ENCODE peak calls at places on chromosomes 11 and 22, in nine cellular contexts. J is IMR-90, W is uterus, Z is tibial nerve, G is adrenal gland, K is heart left ventricle, D is HCT116, Q is breast epithelium, M is esophagus muscularis mucosa. N is an unnamed sample. For H3K4me1, the result is how much of the 10 kb centered on the place peaks cover.

GRCh38 chr11:78840623-78841022 is 266.0 kb upstream of the NARS2 start:
- DNase-seq in J (peak), W (peak), Z (no peak), G (no peak), K (no peak), D (no peak), Q (no peak), M (no peak), N (peak)

GRCh38 chr11:102410382-102410784 is 42.2 kb downstream of the TMEM123 start:
- DNase-seq in J (peak), W (no peak), Z (no peak), G (no peak), K (no peak), D (no peak), Q (no peak), M (no peak), N (no peak)

GRCh38 chr11:76604652-76605241 is 65.8 kb downstream of the LRRC32 start:
- DNase-seq in J (peak), W (no peak), Z (no peak), G (peak), K (peak), D (no peak), Q (no peak), M (peak), N (no peak)

GRCh38 chr11:62392944-62393628 is 25.7 kb upstream of the SCGB1A1 start:
- DNase-seq in J (no peak), W (no peak), Z (no peak), G (no peak), K (no peak), D (peak), Q (peak), M (no peak), N (peak)

GRCh38 chr11:117084992-117085391 is 13.2 kb downstream of the SIK3 start:
- DNase-seq in J (no peak), W (no peak), Z (no peak), G (no peak), K (no peak), D (no peak), Q (no peak), M (no peak), N (no peak)

GRCh38 chr22:44091021-44091721 is 67.1 kb downstream of the PARVB start:
- DNase-seq in J (no peak), W (no peak), Z (no peak), G (no peak), K (no peak), D (peak), Q (no peak), M (no peak), N (no peak)

GRCh38 chr11:131737357-131737756 is 366.9 kb downstream of the NTM start:
- DNase-seq in J (no peak), W (no peak), Z (no peak), G (no peak), K (no peak), D (no peak), Q (no peak), M (no peak), N (no peak)

GRCh38 chr22:28600546-28601143 is 79.0 kb downstream of the TTC28 start:
- DNase-seq in J (peak), W (no peak), Z (no peak), G (no peak), K (no peak), D (peak), Q (no peak), M (no peak), N (no peak)

GRCh38 chr11:120413480-120413879 is 77.3 kb downstream of the ARHGEF12 start:
- DNase-seq in J (peak), W (no peak), Z (no peak), G (no peak), K (no peak), D (no peak), Q (no peak), M (no peak), N (no peak)

GRCh38 chr11:77069969-77070582 is 3.3 kb downstream of the CAPN5 start:
- DNase-seq in J (no peak), W (no peak), Z (no peak), G (peak), K (no peak), D (no peak), Q (peak), M (no peak), N (no peak)

GRCh38 chr11:69512136-69512535 is 30.7 kb downstream of the LINC01488 start:
- DNase-seq in J (no peak), W (peak), Z (no peak), G (no peak), K (no peak), D (no peak), Q (no peak), M (no peak), N (no peak)

GRCh38 chr22:49827307-49827852 is 293 bp downstream of the BRD1 start:
- DNase-seq in J (no peak), W (no peak), Z (no peak), G (no peak), K (no peak), D (no peak), Q (no peak), M (no peak), N (no peak)

GRCh38 chr11:95219599-95219998 is 11.4 kb downstream of the SESN3 start:
- DNase-seq in J (no peak), W (no peak), Z (no peak), G (no peak), K (no peak), D (no peak), Q (no peak), M (no peak), N (no peak)

GRCh38 chr11:95218149-95218548 is 12.9 kb downstream of the SESN3 start:
- DNase-seq in J (no peak), W (no peak), Z (no peak), G (no peak), K (no peak), D (no peak), Q (no peak), M (no peak), N (no peak)

GRCh38 chr11:95228081-95228859 is 2.7 kb downstream of the SESN3 start:
- DNase-seq in J (no peak), W (no peak), Z (no peak), G (no peak), K (no peak), D (no peak), Q (no peak), M (no peak), N (no peak)

GRCh38 chr11:95222817-95223216 is 8.2 kb downstream of the SESN3 start:
- DNase-seq in J (no peak), W (no peak), Z (no peak), G (no peak), K (no peak), D (no peak), Q (no peak), M (no peak), N (no peak)
- H3K4me1 ChIP-seq in J (under half), W (under half), Z (half or more), G (under half), K (under half), D (under half), Q (under half), M (under half), N (under half)

DNA sequence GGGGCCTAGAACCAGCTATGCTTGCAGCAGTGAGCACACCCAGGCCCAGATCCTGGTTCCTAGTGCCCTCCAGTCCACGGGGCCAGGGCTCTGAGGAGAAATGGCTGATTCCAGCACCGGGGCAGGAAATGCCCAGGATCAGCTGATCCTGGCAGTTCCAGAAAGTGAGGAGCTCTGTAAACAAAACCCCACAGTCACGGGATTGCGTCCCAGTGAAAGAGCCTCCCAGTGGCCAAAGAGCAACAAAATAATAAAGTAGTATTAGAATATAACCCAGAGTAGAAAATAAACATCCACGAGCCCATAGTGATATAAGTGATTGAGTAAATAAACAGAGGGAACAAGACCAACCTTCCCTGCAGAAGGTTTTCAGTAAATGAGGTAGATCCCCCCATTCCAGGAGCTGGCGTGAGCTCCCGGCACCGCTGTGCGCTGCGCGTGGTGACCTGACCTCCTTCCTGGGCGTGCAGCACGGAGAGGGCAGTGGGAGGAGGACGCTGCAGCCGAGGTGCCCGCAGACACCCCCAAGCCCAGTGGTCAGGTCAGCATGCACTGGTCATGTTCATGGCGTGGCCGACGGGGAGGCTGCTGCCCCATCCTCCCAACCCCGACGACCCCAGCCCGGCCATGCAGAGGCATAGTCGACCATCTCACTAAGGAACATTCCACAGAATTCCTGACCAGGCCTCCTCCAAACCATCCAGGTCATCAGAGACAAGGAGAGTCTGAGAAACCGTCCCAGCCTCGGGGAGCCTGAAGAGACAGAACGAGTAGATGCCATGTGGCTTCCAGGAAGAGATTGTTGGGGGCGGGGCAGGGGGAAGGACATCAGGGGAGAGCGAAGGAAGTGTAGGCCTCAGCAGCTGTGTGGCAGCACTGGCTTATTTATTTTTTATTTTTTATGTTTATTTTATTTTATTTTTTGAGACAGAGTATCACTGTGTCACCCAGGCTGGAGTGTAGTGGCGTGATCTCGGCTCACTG is 19.9 kb downstream of the PTDSS2 start:
- DNase-seq in J (peak), W (peak), Z (peak), G (peak), K (no peak), D (no peak), Q (peak), M (no peak), N (peak)
- TF ChIP-seq POLR2A in J (no peak), W (peak), Z (peak), G (peak), K (no peak), D (no peak), Q (no peak), M (no peak), N (peak)

DNA sequence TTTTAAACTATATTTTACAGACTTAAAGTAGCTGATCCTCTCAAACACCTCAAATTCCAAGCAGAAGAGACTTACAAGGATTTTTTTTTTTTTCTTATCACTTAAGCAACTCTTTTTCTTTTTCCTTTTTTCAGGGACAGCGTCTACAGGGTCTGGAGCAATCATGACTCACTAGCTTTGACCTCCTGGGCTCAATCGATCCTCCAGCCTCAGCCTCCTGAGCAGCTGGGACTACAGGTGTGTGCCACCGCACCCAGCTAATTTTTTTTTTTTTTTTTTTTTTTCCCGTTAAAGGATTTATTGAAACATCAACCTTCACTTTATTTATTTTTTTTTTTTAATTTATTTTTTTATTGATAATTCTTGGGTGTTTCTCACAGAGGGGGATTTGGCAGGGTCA is 4.5 kb upstream of the MACROD1 start:
- DNase-seq in J (no peak), W (no peak), Z (no peak), G (no peak), K (no peak), D (no peak), Q (no peak), M (no peak), N (no peak)
- H3K27ac ChIP-seq in J (no peak), W (no peak), Z (no peak), G (no peak), K (no peak), D (no peak), Q (no peak), M (no peak), N (no peak)

GRCh38 chr11:86952933-86953637 is 2.1 kb downstream of the FZD4 start:
- DNase-seq in J (peak), W (no peak), Z (no peak), G (no peak), K (no peak), D (no peak), Q (no peak), M (no peak), N (no peak)
- H3K4me1 ChIP-seq in J (under half), W (under half), Z (half or more), G (under half), K (half or more), D (under half), Q (under half), M (half or more), N (under half)

DNA sequence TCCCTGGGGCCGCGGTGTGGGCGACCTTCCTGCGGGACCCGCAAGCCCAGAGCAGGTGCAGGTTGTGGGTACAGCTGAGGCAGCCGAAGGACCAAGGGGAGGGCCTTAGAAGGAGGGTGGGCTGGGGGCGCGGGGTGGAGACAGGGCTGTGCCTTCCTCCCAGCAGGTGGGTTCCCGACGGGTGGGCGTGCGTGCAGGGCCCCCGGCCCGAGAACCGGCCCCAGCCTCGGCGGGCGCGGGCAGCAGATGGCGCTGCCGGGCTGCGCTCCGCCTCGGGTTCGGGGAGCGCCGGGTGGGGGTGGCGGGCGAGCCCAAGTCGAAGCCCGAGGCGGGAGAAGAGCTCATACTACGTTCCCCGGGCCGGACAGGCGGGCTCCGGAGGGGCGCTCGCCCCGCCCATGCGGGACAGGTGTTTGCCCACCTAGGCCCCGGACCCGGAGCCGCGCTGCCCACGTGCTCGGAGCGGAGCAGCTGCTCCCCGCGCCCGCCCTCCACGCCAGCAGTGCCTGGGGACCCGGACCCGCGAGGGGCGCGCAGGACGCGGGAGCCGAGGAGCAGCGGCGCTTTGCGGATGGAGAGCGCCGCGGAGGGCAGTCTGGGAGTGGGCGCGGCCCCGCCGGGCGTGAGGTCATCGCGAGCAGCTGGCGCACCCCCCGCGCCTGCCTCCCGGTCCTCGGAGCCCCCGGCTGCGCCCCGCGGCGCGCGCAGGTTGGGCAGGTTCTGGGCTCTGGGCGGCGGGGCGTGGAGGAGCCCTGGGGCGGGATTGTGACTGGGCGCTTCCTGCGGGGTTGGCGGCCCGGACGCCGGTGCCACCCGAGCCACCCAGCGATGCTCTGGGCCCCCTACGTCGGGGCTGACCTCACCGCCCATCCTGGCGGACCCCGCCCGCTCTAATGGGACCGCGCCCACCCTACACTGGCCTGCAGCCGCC is 25.3 kb downstream of the DUSP8 start:
- DNase-seq in J (peak), W (no peak), Z (no peak), G (no peak), K (peak), D (no peak), Q (no peak), M (no peak), N (no peak)
- TF ChIP-seq POLR2A in J (no peak), W (no peak), Z (no peak), G (no peak), K (no peak), D (no peak), Q (no peak), M (no peak), N (peak)

DNA sequence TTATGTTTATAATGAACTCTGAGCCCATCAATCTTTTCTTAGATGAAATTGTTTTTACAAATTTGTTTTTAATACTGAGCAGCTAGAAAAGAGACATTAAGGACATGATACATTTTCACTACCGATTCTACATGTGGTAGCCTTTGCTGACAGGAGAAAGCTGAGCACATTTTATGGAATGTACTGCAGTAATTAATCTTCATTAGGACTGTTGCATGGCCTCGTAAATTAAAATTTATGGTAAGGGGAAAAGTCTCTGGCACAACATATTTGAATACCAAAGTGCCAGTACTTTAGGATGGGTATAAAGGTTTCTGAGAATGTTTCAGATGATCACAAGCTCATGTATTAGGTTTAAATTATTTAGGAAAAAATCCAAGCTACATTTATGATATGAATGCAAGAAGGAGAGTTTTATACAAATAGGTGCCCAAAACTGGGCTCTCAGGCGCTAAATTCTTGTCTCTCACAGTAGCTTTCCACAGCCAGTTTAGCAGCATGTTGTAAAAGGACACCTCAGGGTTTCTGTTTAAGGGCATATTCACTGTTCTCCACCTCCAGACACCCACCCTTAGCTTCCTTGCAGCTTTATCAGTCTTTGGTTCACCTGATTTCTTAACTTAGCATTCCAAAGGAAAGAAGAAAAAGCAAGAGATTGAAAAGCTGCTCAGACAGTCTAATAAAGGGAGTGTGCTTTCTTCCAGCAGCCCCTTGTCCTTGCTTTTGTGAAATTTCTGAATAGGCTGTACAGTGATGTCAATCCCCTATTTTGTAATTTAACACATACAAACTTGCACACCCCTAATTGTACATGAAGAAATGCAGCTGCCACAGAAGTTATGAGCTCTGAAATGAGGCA is 261.9 kb downstream of the DDX10 start:
- DNase-seq in J (no peak), W (no peak), Z (no peak), G (no peak), K (no peak), D (no peak), Q (no peak), M (no peak), N (no peak)
- H3K27ac ChIP-seq in J (peak), W (no peak), Z (no peak), G (no peak), K (no peak), D (no peak), Q (no peak), M (no peak), N (no peak)

GRCh38 chr11:47213985-47214564 is 699 bp upstream of the DDB2 start:
- DNase-seq in J (peak), W (peak), Z (peak), G (peak), K (peak), D (peak), Q (peak), M (peak), N (peak)

GRCh38 chr11:47220401-47220821 is 5.6 kb downstream of the DDB2 start:
- DNase-seq in J (peak), W (no peak), Z (no peak), G (peak), K (no peak), D (no peak), Q (no peak), M (no peak), N (no peak)

GRCh38 chr11:47216141-47216798 is 1.5 kb downstream of the DDB2 start:
- DNase-seq in J (peak), W (peak), Z (no peak), G (peak), K (no peak), D (peak), Q (no peak), M (no peak), N (peak)

GRCh38 chr11:47212938-47213337 is 1.8 kb upstream of the DDB2 start:
- DNase-seq in J (no peak), W (no peak), Z (no peak), G (no peak), K (no peak), D (no peak), Q (no peak), M (no peak), N (no peak)

DNA sequence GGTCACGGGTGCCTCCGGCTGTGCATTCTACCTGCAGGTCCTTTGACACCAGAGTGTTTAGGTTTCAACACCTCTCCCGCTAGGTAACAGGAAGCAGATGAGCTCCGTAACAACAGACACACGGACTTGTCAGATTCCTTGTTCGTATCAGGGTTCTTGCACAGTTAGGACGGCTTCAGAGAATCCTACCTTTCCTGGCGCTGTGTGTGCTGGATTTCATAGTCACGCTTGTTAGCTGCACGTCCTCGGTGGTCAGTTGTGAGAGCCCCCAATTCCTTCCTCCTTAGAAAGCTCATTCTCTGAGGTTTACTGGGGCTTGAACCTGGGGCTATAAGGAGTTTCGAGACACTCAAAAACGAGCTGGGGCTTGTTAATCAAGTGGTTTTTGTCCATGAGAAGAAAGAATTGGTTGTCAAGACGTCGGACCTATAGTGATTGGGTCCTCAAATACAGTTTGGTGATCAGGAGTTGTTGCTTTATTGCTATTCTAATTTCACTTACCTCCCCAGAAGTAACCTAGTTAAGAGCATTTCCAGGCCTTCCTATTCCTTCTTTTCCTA is 672 bp downstream of the DDB2 start:
- DNase-seq in J (no peak), W (no peak), Z (no peak), G (no peak), K (no peak), D (no peak), Q (no peak), M (no peak), N (no peak)
- H3K4me1 ChIP-seq in J (under half), W (under half), Z (half or more), G (under half), K (under half), D (under half), Q (under half), M (half or more), N (under half)

N was measured in prostate gland.